ENCODE peak calls at places on chromosomes 11 and 22, in ten cellular contexts. O, J, Y, B, P, G, K, Z, R and A are unnamed samples.

GRCh38 chr22:49328076-49328475 is 499.6 kb downstream of the BRD1 start:
- DNase-seq in Y (no peak), B (no peak), Z (no peak), R (no peak), J (no peak), P (no peak), O (peak; percentile 43), K (no peak), G (no peak), A (peak; percentile 2)

GRCh38 chr11:68683952-68684384 is 376 bp upstream of the GAL start:
- DNase-seq in J (no peak), O (no peak), G (no peak), Y (no peak), K (no peak), B (no peak), Z (no peak), P (no peak), R (no peak), A (no peak)

GRCh38 chr11:123195182-123196059 is at the start of gene CLMP:
- DNase-seq in Z (peak; percentile 52), G (no peak), O (peak; percentile 89), B (peak; percentile 69), K (no peak), Y (no peak), P (peak; percentile 57), R (peak; percentile 79), J (no peak), A (peak; percentile 86)

GRCh38 chr11:119065369-119065768 is 2.2 kb upstream of the VPS11 start:
- DNase-seq in G (no peak), R (peak; percentile 32), B (peak; percentile 62), Y (no peak), Z (no peak), P (no peak), O (no peak), K (peak; percentile 34), J (peak; percentile 80), A (peak; percentile 34)

GRCh38 chr22:42343551-42344081 is 73.2 kb upstream of the TCF20 start:
- DNase-seq in K (peak; percentile 39), Y (no peak), P (no peak), G (no peak), J (no peak), O (no peak), R (no peak), B (no peak), Z (no peak), A (peak; percentile 78)

GRCh38 chr22:37169947-37170688 is 17.9 kb downstream of the C1QTNF6 start:
- DNase-seq in G (no peak), B (no peak), Y (no peak), K (peak; percentile 15), Z (no peak), P (peak; percentile 7), O (peak; percentile 84), J (no peak), R (peak; percentile 10), A (no peak)

GRCh38 chr11:17822021-17822781 is 87.6 kb downstream of the KCNC1 start:
- DNase-seq in J (no peak), P (peak; percentile 48), K (no peak), Y (no peak), R (no peak), G (no peak), Z (no peak), O (no peak), B (peak; percentile 70), A (peak; percentile 77)

GRCh38 chr11:129997513-129997912 is 5.1 kb downstream of the PRDM10 start:
- DNase-seq in Z (no peak), Y (no peak), O (no peak), J (no peak), P (no peak), K (no peak), G (no peak), B (no peak), R (no peak), A (no peak)

GRCh38 chr22:40966683-40967082 is 15.5 kb downstream of the RBX1 start:
- DNase-seq in P (no peak), B (no peak), R (no peak), Z (no peak), J (peak; percentile 35), O (peak; percentile 39), K (no peak), Y (no peak), G (no peak), A (no peak)

GRCh38 chr22:38788016-38788415 is 5.9 kb downstream of the DNAL4 start:
- DNase-seq in Y (no peak), P (no peak), O (no peak), J (no peak), R (no peak), G (no peak), K (no peak), Z (no peak), B (peak; percentile 60), A (no peak)

GRCh38 chr11:61119055-61119454 is 16.8 kb downstream of the CD5 start:
- DNase-seq in O (no peak), K (no peak), R (no peak), P (no peak), G (no peak), J (no peak), Z (no peak), B (no peak), Y (no peak), A (no peak)

GRCh38 chr11:59510917-59511589 is at the start of gene OR4D9:
- DNase-seq in G (no peak), J (peak; percentile 72), Z (no peak), R (no peak), O (no peak), P (no peak), Y (no peak), K (no peak), B (peak; percentile 9), A (no peak)